ENCODE peak calls at places on chromosome X, in five cellular contexts. L is T-helper 9 cell, A is ACHN, V is T-helper 2 cell, X is brain pericyte. C is an unnamed sample.

GRCh38 chrX:111854778-111855490 is 21.0 kb upstream of the TRPC5OS start:
- DNase-seq in L (no peak), A (peak; percentile 7), V (no peak), X (no peak), C (no peak)

GRCh38 chrX:12052109-12052508 is 86.2 kb upstream of the FRMPD4 start:
- DNase-seq in L (no peak), A (no peak), V (no peak), X (no peak), C (no peak)

GRCh38 chrX:6002056-6002455 is 226.6 kb downstream of the NLGN4X start:
- DNase-seq in L (no peak), A (no peak), V (no peak), X (no peak), C (no peak)

GRCh38 chrX:12898073-12898472 is 8.3 kb upstream of the TLR8 start:
- DNase-seq in L (no peak), A (no peak), V (no peak), X (no peak), C (no peak)

GRCh38 chrX:42988700-42989099 is 210.7 kb upstream of the PPP1R2C start:
- DNase-seq in L (no peak), A (no peak), V (no peak), X (no peak), C (no peak)

GRCh38 chrX:2723316-2723879 is 28.4 kb upstream of the XG start:
- DNase-seq in L (no peak), A (no peak), V (no peak), X (no peak), C (no peak)

GRCh38 chrX:47361538-47362511 is 8.6 kb upstream of the ZNF157 start:
- DNase-seq in L (no peak), A (peak; percentile 65), V (peak; percentile 67), X (peak; percentile 79), C (peak; percentile 65)

GRCh38 chrX:132957211-132958085 is 981 bp downstream of the HS6ST2 start:
- DNase-seq in L (no peak), A (no peak), V (no peak), X (no peak), C (no peak)

GRCh38 chrX:130680164-130681035 is 222.6 kb downstream of the ENOX2 start:
- DNase-seq in L (no peak), A (no peak), V (no peak), X (no peak), C (no peak)

GRCh38 chrX:71953391-71953790 is 42.7 kb downstream of the NHSL2 start:
- DNase-seq in L (no peak), A (no peak), V (no peak), X (no peak), C (no peak)

GRCh38 chrX:70033348-70033747 is 16.4 kb downstream of the AWAT2 start:
- DNase-seq in L (peak; percentile 2), A (peak; percentile 37), V (peak; percentile 30), X (no peak), C (no peak)

GRCh38 chrX:34546366-34546765 is 110.7 kb downstream of the TMEM47 start:
- DNase-seq in L (no peak), A (no peak), V (no peak), X (no peak), C (no peak)

GRCh38 chrX:38232287-38232686 is 11.6 kb upstream of the SRPX start:
- DNase-seq in L (no peak), A (no peak), V (no peak), X (no peak), C (no peak)

GRCh38 chrX:70664726-70665125 is 220.1 kb downstream of the DLG3 start:
- DNase-seq in L (no peak), A (peak; percentile 10), V (peak; percentile 67), X (no peak), C (peak; percentile 7)

GRCh38 chrX:119502727-119503483 is 34.7 kb downstream of the SLC25A5 start:
- DNase-seq in L (no peak), A (no peak), V (peak; percentile 49), X (no peak), C (no peak)

GRCh38 chrX:154040863-154041262 is 21.2 kb upstream of the IRAK1 start:
- DNase-seq in L (no peak), A (no peak), V (no peak), X (no peak), C (no peak)

GRCh38 chrX:12693754-12694153 is 97.5 kb upstream of the PRPS2 start:
- DNase-seq in L (no peak), A (no peak), V (no peak), X (no peak), C (no peak)

GRCh38 chrX:129736491-129736890 is 2.3 kb upstream of the XPNPEP2 start:
- DNase-seq in L (no peak), A (no peak), V (peak; percentile 91), X (no peak), C (no peak)

GRCh38 chrX:54495814-54496516 is at the start of gene FGD1:
- DNase-seq in L (peak; percentile 7), A (peak; percentile 60), V (peak; percentile 7), X (no peak), C (no peak)

GRCh38 chrX:7570432-7571009 is 272.4 kb upstream of the VCX start:
- DNase-seq in L (no peak), A (no peak), V (no peak), X (no peak), C (no peak)

GRCh38 chrX:48999030-48999429 is 3.0 kb downstream of the GRIPAP1 start:
- DNase-seq in L (no peak), A (no peak), V (no peak), X (no peak), C (no peak)

GRCh38 chrX:49977319-49978090 is 55.1 kb downstream of the CLCN5 start:
- DNase-seq in L (no peak), A (no peak), V (no peak), X (no peak), C (no peak)

GRCh38 chrX:13489451-13489850 is 80.0 kb upstream of the EGFL6 start:
- DNase-seq in L (no peak), A (peak; percentile 73), V (no peak), X (no peak), C (no peak)

GRCh38 chrX:68945603-68946228 is 116.9 kb downstream of the EFNB1 start:
- DNase-seq in L (no peak), A (peak; percentile 0), V (no peak), X (no peak), C (no peak)

GRCh38 chrX:110758781-110759180 is 36.8 kb downstream of the CHRDL1 start:
- DNase-seq in L (no peak), A (no peak), V (no peak), X (no peak), C (no peak)

GRCh38 chrX:69182818-69183375 is 17.6 kb upstream of the PJA1 start:
- DNase-seq in L (no peak), A (no peak), V (no peak), X (no peak), C (no peak)

GRCh38 chrX:7852166-7852565 is 9.2 kb downstream of the VCX start:
- DNase-seq in L (no peak), A (no peak), V (no peak), X (no peak), C (no peak)

GRCh38 chrX:20382518-20383291 is 116.0 kb upstream of the RPS6KA3 start:
- DNase-seq in L (no peak), A (no peak), V (peak; percentile 72), X (no peak), C (no peak)

GRCh38 chrX:144006811-144007210 is 122.9 kb downstream of the UBE2NL start:
- DNase-seq in L (no peak), A (peak; percentile 38), V (no peak), X (no peak), C (no peak)

GRCh38 chrX:19785647-19786046 is 101.8 kb downstream of the SH3KBP1 start:
- DNase-seq in L (no peak), A (no peak), V (peak; percentile 79), X (no peak), C (no peak)

GRCh38 chrX:15310117-15310516 is 5.3 kb downstream of the ASB11 start:
- DNase-seq in L (no peak), A (no peak), V (no peak), X (no peak), C (no peak)

GRCh38 chrX:9845574-9845948 is 59.3 kb downstream of the SHROOM2 start:
- DNase-seq in L (no peak), A (no peak), V (no peak), X (no peak), C (no peak)

GRCh38 chrX:73525928-73526690 is 36.9 kb upstream of the CHIC1 start:
- DNase-seq in L (no peak), A (no peak), V (no peak), X (no peak), C (no peak)

GRCh38 chrX:151019837-151020236 is 36.7 kb downstream of the HMGB3 start:
- DNase-seq in L (no peak), A (no peak), V (no peak), X (no peak), C (no peak)

GRCh38 chrX:2732076-2732475 is 19.8 kb upstream of the XG start:
- DNase-seq in L (no peak), A (no peak), V (no peak), X (no peak), C (no peak)

GRCh38 chrX:13824746-13825145 is 7.9 kb upstream of the GPM6B start:
- DNase-seq in L (no peak), A (no peak), V (no peak), X (no peak), C (no peak)

GRCh38 chrX:69362889-69363288 is 141.2 kb upstream of the NALF2 start:
- DNase-seq in L (no peak), A (no peak), V (no peak), X (no peak), C (no peak)

GRCh38 chrX:48794993-48795501 is 6.8 kb upstream of the HDAC6 start:
- DNase-seq in L (no peak), A (peak; percentile 44), V (no peak), X (no peak), C (no peak)

C was measured in smooth muscle cell of the brain vasculature.